ENCODE peak calls at places on chromosomes 1 and 21, in nine cellular contexts. L is adipocyte, J is H1, N is kidney epithelial cell, W is AG04450, V is heart left ventricle, U is body of pancreas, K is heart right ventricle, A is brain microvascular endothelial cell. H is an unnamed sample. For H3K27me3, the result is how much of the 10 kb centered on the place peaks cover.

GRCh38 chr1:161198206-161198876 is 513 bp downstream of the ADAMTS4 start:
- DNase-seq in L (peak), J (peak), N (no peak), W (no peak), V (peak), U (no peak), K (peak), A (no peak), H (no peak)

GRCh38 chr1:192980856-192981255 is 78.3 kb downstream of the UCHL5 start:
- DNase-seq in L (no peak), J (no peak), N (no peak), W (no peak), V (no peak), U (no peak), K (no peak), A (no peak), H (no peak)

GRCh38 chr1:169163059-169163458 is 56.6 kb downstream of the ATP1B1 start:
- DNase-seq in L (no peak), J (no peak), N (no peak), W (no peak), V (no peak), U (no peak), K (no peak), A (peak), H (no peak)

GRCh38 chr1:76666499-76666898 is 200.8 kb upstream of the ST6GALNAC5 start:
- DNase-seq in L (no peak), J (no peak), N (no peak), W (no peak), V (peak), U (no peak), K (peak), A (no peak), H (no peak)

GRCh38 chr1:7149080-7149838 is 364.0 kb downstream of the CAMTA1 start:
- DNase-seq in L (no peak), J (peak), N (no peak), W (no peak), V (peak), U (peak), K (peak), A (peak), H (no peak)

GRCh38 chr1:164380893-164381292 is 178.1 kb upstream of the PBX1 start:
- DNase-seq in L (no peak), J (no peak), N (no peak), W (no peak), V (no peak), U (no peak), K (no peak), A (peak), H (no peak)

GRCh38 chr1:232509570-232509969 is 120.4 kb downstream of the SIPA1L2 start:
- DNase-seq in L (peak), J (no peak), N (no peak), W (no peak), V (peak), U (no peak), K (peak), A (no peak), H (peak)

GRCh38 chr1:28329395-28330153 is 734 bp downstream of the MED18 start:
- DNase-seq in L (peak), J (peak), N (no peak), W (no peak), V (no peak), U (peak), K (peak), A (peak), H (peak)

GRCh38 chr1:4003846-4004505 is 103.9 kb upstream of the C1orf174 start:
- DNase-seq in L (no peak), J (no peak), N (no peak), W (no peak), V (no peak), U (no peak), K (no peak), A (no peak), H (no peak)

GRCh38 chr1:151156515-151156819 is at the start of gene TNFAIP8L2:
- DNase-seq in L (no peak), J (no peak), N (no peak), W (no peak), V (peak), U (no peak), K (peak), A (no peak), H (no peak)

GRCh38 chr1:203797948-203798347 is 2.5 kb downstream of the ZBED6 start:
- DNase-seq in L (no peak), J (no peak), N (no peak), W (no peak), V (peak), U (peak), K (no peak), A (no peak), H (no peak)

GRCh38 chr1:3531928-3532327 is 77.5 kb downstream of the ARHGEF16 start:
- DNase-seq in L (no peak), J (no peak), N (no peak), W (no peak), V (peak), U (no peak), K (peak), A (no peak), H (no peak)

GRCh38 chr1:183349201-183349711 is 68.9 kb downstream of the NMNAT2 start:
- DNase-seq in L (peak), J (no peak), N (no peak), W (no peak), V (peak), U (no peak), K (no peak), A (peak), H (no peak)

GRCh38 chr21:46226920-46227599 is 1.5 kb downstream of the LSS start:
- DNase-seq in L (peak), J (no peak), N (no peak), W (no peak), V (no peak), U (no peak), K (no peak), A (peak), H (no peak)

GRCh38 chr1:78839704-78840277 is 166.7 kb downstream of the ADGRL4 start:
- DNase-seq in L (peak), J (peak), N (no peak), W (no peak), V (no peak), U (peak), K (no peak), A (peak), H (no peak)

GRCh38 chr1:78836736-78837135 is 169.8 kb downstream of the ADGRL4 start:
- DNase-seq in L (peak), J (no peak), N (no peak), W (no peak), V (no peak), U (no peak), K (no peak), A (no peak), H (no peak)

GRCh38 chr1:78843111-78843908 is 163.2 kb downstream of the ADGRL4 start:
- DNase-seq in L (peak), J (no peak), N (no peak), W (peak), V (no peak), U (no peak), K (no peak), A (peak), H (no peak)

GRCh38 chr1:78840447-78841251 is 165.9 kb downstream of the ADGRL4 start:
- DNase-seq in L (peak), J (peak), N (peak), W (peak), V (peak), U (no peak), K (no peak), A (peak), H (peak)
- H3K4me3 ChIP-seq in L (peak), J (no peak), N (no peak), W (peak), V (no peak), U (no peak), K (no peak), A (no peak), H (no peak)

GRCh38 chr1:154652893-154653292 is 44.9 kb upstream of the ADAR start:
- DNase-seq in L (no peak), J (no peak), N (no peak), W (no peak), V (no peak), U (no peak), K (no peak), A (no peak), H (no peak)
- H3K27me3 ChIP-seq in L (under half), J (under half), N (under half), W (under half), V (under half), U (under half), K (under half), A (under half), H (under half)

DNA sequence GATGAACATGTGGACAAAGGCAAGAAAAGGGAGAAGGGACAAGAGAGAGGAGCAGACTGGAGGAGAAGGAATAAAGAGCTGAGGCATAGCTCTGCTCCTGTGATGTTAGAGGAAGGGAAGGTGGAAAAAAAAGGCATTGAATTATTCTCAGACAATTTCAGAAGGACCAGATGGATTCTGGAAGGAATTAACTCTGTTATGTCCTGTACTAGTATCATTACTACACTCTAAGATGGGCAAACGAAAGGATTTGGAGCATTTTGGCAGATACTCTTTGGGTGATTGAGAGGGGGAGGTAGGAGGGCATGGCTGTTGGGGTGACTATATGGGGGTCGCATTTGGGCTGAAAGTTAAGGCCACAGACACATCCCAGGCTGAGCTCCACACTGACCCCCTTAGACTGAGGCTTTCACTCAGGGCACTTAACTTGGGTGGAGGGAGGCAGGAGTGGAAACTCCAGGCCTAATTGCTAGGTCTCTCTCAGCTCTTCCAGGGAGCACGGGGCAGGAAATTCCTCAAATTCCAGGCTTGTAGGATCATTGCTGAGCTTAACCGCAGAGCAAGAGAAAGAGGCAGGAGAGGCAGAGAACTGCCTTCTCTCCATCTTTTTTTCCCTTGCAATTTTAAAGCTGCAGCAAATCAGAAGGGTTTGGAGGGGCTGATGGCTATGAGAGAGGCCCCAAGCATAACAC is 25.9 kb downstream of the KIRREL1 start:
- DNase-seq in L (peak), J (no peak), N (peak), W (peak), V (peak), U (peak), K (no peak), A (peak), H (peak)
- H3K4me3 ChIP-seq in L (peak), J (no peak), N (no peak), W (peak), V (peak), U (no peak), K (no peak), A (no peak), H (no peak)

DNA sequence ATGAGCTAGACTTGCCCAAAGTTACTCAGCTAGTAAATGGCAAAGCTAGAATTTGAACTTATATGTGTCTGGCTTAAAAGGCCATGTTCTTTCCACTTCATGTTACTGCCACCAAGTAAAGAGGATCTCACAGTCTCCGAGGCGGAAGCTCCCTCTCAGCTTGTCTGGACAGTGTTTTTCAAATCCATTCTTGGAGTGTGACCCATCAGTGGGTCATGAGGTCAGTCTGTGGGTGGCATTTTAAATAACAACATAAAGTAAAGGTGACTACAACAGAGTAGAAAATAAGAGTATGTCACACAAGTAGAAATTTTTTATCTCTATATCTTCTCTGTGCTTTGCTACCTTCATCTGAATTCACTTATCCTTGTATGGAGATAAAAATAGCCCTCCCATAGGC is 3.2 kb upstream of the HMGB4 start:
- DNase-seq in L (no peak), J (no peak), N (no peak), W (no peak), V (no peak), U (no peak), K (no peak), A (no peak), H (no peak)
- H3K27me3 ChIP-seq in L (under half), J (under half), N (under half), W (under half), V (under half), U (under half), K (under half), A (under half), H (under half)

DNA sequence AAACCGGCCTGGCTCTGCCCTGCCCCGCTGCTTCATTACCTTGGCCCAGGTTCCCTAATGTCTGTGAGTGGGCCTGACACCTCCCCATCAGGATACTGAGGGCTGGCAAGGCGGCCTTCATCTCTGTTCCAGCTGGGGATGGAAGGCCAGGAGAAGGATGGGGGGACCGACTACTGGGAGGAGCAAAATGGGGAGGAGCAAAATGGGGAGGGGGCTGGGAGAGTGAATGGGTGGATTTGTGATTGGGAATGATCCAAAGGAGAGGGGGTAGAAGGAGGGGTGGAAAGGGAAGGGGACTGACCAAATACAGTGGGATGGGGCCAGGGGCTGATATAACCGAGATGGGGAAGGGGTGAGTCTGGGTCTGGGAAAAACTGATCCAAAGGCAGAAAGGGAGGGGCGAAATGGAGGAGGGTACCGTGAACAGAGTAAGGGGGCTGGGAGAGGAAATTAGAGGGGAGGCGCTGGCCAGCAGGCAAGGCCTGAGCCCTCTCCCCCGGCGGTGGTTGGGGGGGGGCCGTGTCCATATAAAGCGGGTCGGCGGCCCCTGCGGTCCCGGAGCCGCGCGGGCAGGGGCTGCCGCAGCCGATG is at the start of gene FOXE3:
- DNase-seq in L (no peak), J (peak), N (no peak), W (no peak), V (no peak), U (no peak), K (no peak), A (no peak), H (no peak)
- H3K4me3 ChIP-seq in L (peak), J (peak), N (peak), W (peak), V (no peak), U (no peak), K (peak), A (peak), H (no peak)

GRCh38 chr1:47459263-47459788 is 21.5 kb downstream of the FOXD2 start:
- DNase-seq in L (no peak), J (no peak), N (no peak), W (no peak), V (no peak), U (no peak), K (no peak), A (no peak), H (no peak)

GRCh38 chr1:47460040-47460439 is 22.2 kb downstream of the FOXD2 start:
- DNase-seq in L (no peak), J (no peak), N (no peak), W (no peak), V (no peak), U (no peak), K (no peak), A (no peak), H (no peak)

GRCh38 chr1:47456250-47456649 is 18.4 kb downstream of the FOXD2 start:
- DNase-seq in L (no peak), J (no peak), N (no peak), W (no peak), V (no peak), U (no peak), K (no peak), A (no peak), H (no peak)

GRCh38 chr1:47465605-47466004 is 27.8 kb downstream of the FOXD2 start:
- DNase-seq in L (no peak), J (no peak), N (no peak), W (no peak), V (no peak), U (no peak), K (no peak), A (no peak), H (no peak)

GRCh38 chr1:47460456-47460855 is 22.6 kb downstream of the FOXD2 start:
- DNase-seq in L (no peak), J (no peak), N (no peak), W (no peak), V (no peak), U (no peak), K (no peak), A (no peak), H (no peak)
- H3K27me3 ChIP-seq in L (half or more), J (under half), N (under half), W (under half), V (half or more), U (under half), K (half or more), A (under half), H (under half)

GRCh38 chr1:247415423-247416361 is at the start of gene NLRP3:
- DNase-seq in L (no peak), J (no peak), N (peak), W (no peak), V (peak), U (no peak), K (no peak), A (peak), H (no peak)
- H3K4me3 ChIP-seq in L (no peak), J (no peak), N (no peak), W (no peak), V (peak), U (no peak), K (peak), A (peak), H (peak)

GRCh38 chr21:42754270-42754933 is 101.0 kb downstream of the PDE9A start:
- DNase-seq in L (no peak), J (no peak), N (no peak), W (no peak), V (peak), U (no peak), K (no peak), A (no peak), H (no peak)

GRCh38 chr21:42756580-42757250 is 103.3 kb downstream of the PDE9A start:
- DNase-seq in L (no peak), J (no peak), N (no peak), W (no peak), V (peak), U (no peak), K (no peak), A (no peak), H (no peak)

GRCh38 chr21:42757422-42757821 is 104.0 kb downstream of the PDE9A start:
- DNase-seq in L (no peak), J (no peak), N (no peak), W (no peak), V (peak), U (no peak), K (no peak), A (no peak), H (no peak)

GRCh38 chr21:42755031-42755665 is 101.7 kb downstream of the PDE9A start:
- DNase-seq in L (no peak), J (no peak), N (no peak), W (no peak), V (peak), U (no peak), K (no peak), A (no peak), H (no peak)

GRCh38 chr21:42755766-42756579 is 102.6 kb downstream of the PDE9A start:
- DNase-seq in L (no peak), J (no peak), N (no peak), W (no peak), V (peak), U (no peak), K (no peak), A (no peak), H (no peak)
- H3K27me3 ChIP-seq in L (under half), J (under half), N (under half), W (under half), V (under half), U (under half), K (under half), A (under half), H (under half)

H was measured in SJSA1.